ENCODE peak calls at places on chromosomes 5 and 9, in six cellular contexts. B is BE2C, I is BJ, J is WERI-Rb-1, L is fibroblast of the aortic adventitia, C is PC-3. H is an unnamed sample.
A peak's percentile ranks its signal among the peaks of the same experiment; 100 is the strongest.

GRCh38 chr5:1746371-1747078 is 53.1 kb downstream of the MRPL36 start:
- DNase-seq in C (no peak), J (peak; percentile 7), I (no peak), B (peak; percentile 11), L (no peak), H (no peak)

GRCh38 chr9:110278080-110278707 is 21.9 kb upstream of the TXN start:
- DNase-seq in L (peak; percentile 52), B (no peak), I (no peak), C (peak; percentile 31), J (no peak), H (no peak)

GRCh38 chr5:132427285-132428146 is 58.0 kb downstream of the SLC22A5 start:
- DNase-seq in L (no peak), C (peak; percentile 54), B (no peak), J (no peak), I (no peak), H (no peak)

GRCh38 chr9:136138566-136138965 is 19.9 kb upstream of the TMEM250 start:
- DNase-seq in I (no peak), J (peak; percentile 86), B (peak; percentile 63), L (no peak), C (peak; percentile 58), H (peak; percentile 26)

GRCh38 chr9:90915693-90916092 is 114.1 kb downstream of the SYK start:
- DNase-seq in J (peak; percentile 75), L (peak; percentile 27), B (peak; percentile 60), I (no peak), C (peak; percentile 33), H (peak; percentile 20)

GRCh38 chr5:147303976-147304375 is 69.2 kb downstream of the STK32A start:
- DNase-seq in B (no peak), C (peak; percentile 88), L (peak; percentile 86), I (peak; percentile 31), J (no peak), H (peak; percentile 26)

GRCh38 chr9:14846871-14847311 is 63.3 kb downstream of the FREM1 start:
- DNase-seq in C (peak; percentile 64), I (no peak), B (peak; percentile 90), J (peak; percentile 87), L (peak; percentile 34), H (peak; percentile 37)

GRCh38 chr5:35826561-35826960 is 30.1 kb upstream of the IL7R start:
- DNase-seq in B (no peak), C (no peak), L (no peak), I (no peak), J (no peak), H (no peak)

GRCh38 chr9:70954126-70954525 is 167.3 kb downstream of the TRPM3 start:
- DNase-seq in J (no peak), I (peak; percentile 71), L (peak; percentile 95), C (peak; percentile 34), B (no peak), H (peak; percentile 82)

GRCh38 chr5:139131062-139131856 is 66.9 kb downstream of the SIL1 start:
- DNase-seq in J (no peak), L (peak; percentile 54), C (no peak), I (no peak), B (no peak), H (peak; percentile 22)

DNA sequence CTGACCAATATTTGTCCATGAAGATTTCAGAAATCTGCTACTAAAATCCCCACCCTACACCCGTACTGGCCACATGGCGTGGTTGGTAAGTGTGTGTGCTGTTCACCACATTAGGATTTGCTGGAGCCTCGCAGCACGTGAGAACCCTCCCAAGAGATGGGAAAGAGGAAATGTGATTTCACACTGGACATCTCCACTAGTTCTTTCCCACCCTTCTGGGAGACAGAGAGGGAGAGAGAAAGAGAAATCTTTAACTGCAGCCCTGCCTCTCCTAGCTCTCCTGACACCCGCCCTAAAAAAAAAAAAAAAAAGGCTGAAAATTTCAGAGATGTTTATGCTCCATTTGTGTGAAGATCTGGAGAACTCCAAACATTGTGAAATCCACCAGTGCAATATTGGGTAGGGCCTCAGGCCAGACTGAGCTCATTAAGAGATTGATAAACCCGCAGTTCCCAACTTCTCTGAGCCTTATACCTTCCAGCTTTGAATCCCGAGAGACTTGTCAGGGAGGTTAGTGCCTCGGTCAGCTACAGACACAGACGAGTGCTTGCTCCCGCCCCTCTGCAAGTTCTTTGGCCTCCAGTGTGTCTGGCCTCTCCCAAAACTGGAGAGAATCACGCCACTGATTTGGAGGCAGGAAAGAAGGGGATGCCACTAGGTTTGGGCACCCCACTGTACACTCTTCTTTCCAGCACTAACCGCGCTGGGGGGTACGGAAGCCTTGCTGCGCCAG is 1.9 kb downstream of the SPRY4 start:
- DNase-seq in L (peak; percentile 93), C (peak; percentile 20), J (peak; percentile 17), I (no peak), B (peak; percentile 42), H (peak; percentile 91)
- H3K4me3 ChIP-seq in L (peak overlapping the region; percentile 83), C (peak overlapping the region; percentile 89), J (no peak overlapping the region), I (peak overlapping the region; percentile 93), B (peak overlapping the region; percentile 100), H (peak overlapping the region; percentile 73)

GRCh38 chr9:32260481-32260880 is 124.0 kb upstream of the ACO1 start:
- DNase-seq in C (no peak), I (no peak), L (no peak), J (no peak), B (no peak), H (no peak)

GRCh38 chr9:32258482-32258881 is 126.0 kb upstream of the ACO1 start:
- DNase-seq in B (no peak), I (no peak), L (no peak), C (no peak), J (no peak), H (no peak)

GRCh38 chr9:32265037-32265436 is 119.4 kb upstream of the ACO1 start:
- DNase-seq in I (no peak), L (peak; percentile 0), J (no peak), B (no peak), C (no peak), H (no peak)

DNA sequence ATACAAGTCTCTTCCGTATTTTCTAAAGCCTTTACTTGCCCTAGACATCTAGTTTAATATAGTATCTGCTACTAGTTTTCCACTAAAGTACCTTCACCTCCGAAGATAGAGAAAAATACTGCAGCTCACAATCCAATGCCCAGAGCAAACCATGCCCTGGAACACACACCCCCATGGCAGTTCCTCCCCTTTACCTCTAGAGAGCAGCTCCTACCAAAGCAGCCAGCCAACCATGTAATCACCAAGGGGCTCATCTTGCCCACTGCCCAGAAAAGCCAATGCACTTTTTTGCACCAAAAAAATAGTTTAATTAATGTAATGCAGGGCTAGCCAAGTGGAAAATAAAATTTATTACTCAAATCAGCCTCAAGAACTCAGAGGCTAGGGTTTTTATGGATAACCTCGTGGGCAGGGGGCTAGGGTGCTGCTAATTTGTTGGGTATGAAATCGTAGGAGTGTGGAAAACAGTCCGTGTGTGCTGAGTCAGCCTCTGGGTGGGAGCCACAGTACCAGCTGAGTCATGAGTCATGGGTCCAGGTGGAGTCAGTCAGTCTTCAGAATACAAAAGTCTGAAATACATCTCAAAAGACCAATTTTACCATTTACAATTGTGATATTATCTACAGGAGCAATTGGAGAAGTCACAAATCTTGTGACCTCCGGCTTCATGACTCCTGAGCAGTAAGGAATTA is 120.1 kb upstream of the ACO1 start:
- DNase-seq in I (no peak), C (peak; percentile 45), B (no peak), L (peak; percentile 25), J (peak; percentile 24), H (peak; percentile 11)
- TF ChIP-seq CTCF in I (no peak), C (no peak), B (peak; percentile 32), L (no peak), J (peak; percentile 58), H (no peak)

DNA sequence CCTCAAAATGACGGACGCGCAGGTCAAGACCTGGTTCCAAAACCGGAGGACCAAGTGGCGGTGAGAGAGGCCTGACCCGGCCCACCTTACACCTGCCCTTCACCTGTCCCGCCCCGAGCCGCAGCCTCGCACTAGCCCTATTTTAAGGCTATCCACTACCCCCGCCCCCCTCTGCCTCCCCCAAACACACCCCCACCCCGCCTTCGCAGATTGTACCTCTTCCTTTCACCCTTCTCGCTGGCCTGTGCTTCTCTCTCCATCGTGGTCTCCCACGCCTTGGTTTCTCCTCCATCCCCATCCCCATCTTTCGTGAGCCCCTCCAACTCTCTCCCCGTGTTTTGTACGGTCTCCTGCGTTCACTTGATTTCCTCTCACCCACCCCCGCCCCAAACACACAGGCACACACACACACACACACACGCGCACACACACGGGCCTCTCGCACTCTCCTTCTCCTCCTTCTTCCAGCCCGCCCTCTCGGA is 1.3 kb downstream of the TLX3 start:
- DNase-seq in L (no peak), I (no peak), B (no peak), C (no peak), J (no peak), H (no peak)
- H3K4me3 ChIP-seq in L (no peak overlapping the region), I (no peak overlapping the region), B (no peak overlapping the region), C (peak overlapping the region; percentile 23), J (peak overlapping the region; percentile 36), H (no peak overlapping the region)

GRCh38 chr5:142421158-142421617 is 96.4 kb upstream of the SPRY4 start:
- DNase-seq in L (no peak), C (no peak), B (peak; percentile 59), I (no peak), J (no peak), H (no peak)
- TF ChIP-seq CTCF in L (no peak), C (no peak), B (no peak), I (no peak), J (no peak), H (no peak)

DNA sequence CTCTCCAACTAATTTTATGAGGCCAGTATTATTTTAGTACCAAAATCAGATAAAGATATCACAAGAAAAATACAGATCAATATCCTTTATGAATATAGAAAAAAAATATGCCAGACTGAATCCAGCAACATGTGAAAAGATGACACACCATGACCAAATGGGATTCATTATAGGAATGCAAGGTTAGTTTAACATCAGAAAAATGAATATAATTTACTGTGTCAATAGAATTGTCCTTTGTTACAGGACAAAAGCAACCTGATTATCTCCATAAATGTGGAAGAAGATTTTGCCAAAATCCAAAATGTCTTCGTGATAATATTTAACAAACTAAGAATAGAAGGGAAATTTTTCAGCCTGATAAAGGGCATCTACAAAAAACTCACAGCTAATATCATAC is 66.4 kb upstream of the DAB2 start:
- DNase-seq in B (no peak), I (no peak), L (no peak), C (no peak), J (no peak), H (no peak)
- H3K4me3 ChIP-seq in B (no peak overlapping the region), I (no peak overlapping the region), L (no peak overlapping the region), C (no peak overlapping the region), J (no peak overlapping the region), H (no peak overlapping the region)

GRCh38 chr5:37837101-37838032 is 2.5 kb downstream of the GDNF start:
- DNase-seq in B (peak; percentile 78), L (peak; percentile 79), J (peak; percentile 69), C (peak; percentile 84), I (no peak), H (peak; percentile 83)

GRCh38 chr5:37836173-37837100 is 3.4 kb downstream of the GDNF start:
- DNase-seq in J (no peak), C (peak; percentile 19), L (peak; percentile 48), B (no peak), I (no peak), H (peak; percentile 40)

GRCh38 chr5:37838933-37839341 is 904 bp downstream of the GDNF start:
- DNase-seq in B (no peak), J (no peak), C (no peak), I (no peak), L (no peak), H (no peak)

GRCh38 chr5:37839441-37840035 is 303 bp downstream of the GDNF start:
- DNase-seq in J (peak; percentile 63), I (no peak), C (peak; percentile 51), B (peak; percentile 78), L (peak; percentile 60), H (peak; percentile 78)

GRCh38 chr5:37838152-37838932 is 1.5 kb downstream of the GDNF start:
- DNase-seq in J (peak; percentile 61), B (peak; percentile 56), C (peak; percentile 40), L (peak; percentile 33), I (no peak), H (peak; percentile 44)
- TF ChIP-seq CTCF in J (peak; percentile 38), B (peak; percentile 44), C (peak; percentile 30), L (no peak), I (peak; percentile 40), H (peak; percentile 24)

H was measured in fibroblast of villous mesenchyme.